ENCODE peak calls at places on chromosomes 7 and 10, in ten cellular contexts. A is fibroblast of the aortic adventitia; Z is fibroblast of pulmonary artery; I is activated T-helper 1 cell treated with Interleukin-2 at 50 U/mL for 16 hours; H is activated T-cell treated with anti-CD3 and anti-CD28 coated beads, Interleukin-2, amount 50 U/mL, for 72 hours; G is AG09309; T is foreskin fibroblast; M is activated CD4-positive, alpha-beta T cell treated with anti-CD3 and anti-CD28 coated beads, Interleukin-2, amount 10 ng/mL, durations not matched to agents 7 days and 5 days; R is heart right ventricle; K is HCEC 1CT. L is an unnamed sample.
A peak's percentile ranks its signal among the peaks of the same experiment; 100 is the strongest.

GRCh38 chr10:22185586-22185985 is 32.2 kb downstream of the EBLN1 start:
- DNase-seq in A (no peak), Z (no peak), I (no peak), H (no peak), G (no peak), T (no peak), M (no peak), R (no peak), K (no peak), L (no peak)

GRCh38 chr10:83869898-83870297 is 269.4 kb upstream of the GHITM start:
- DNase-seq in A (no peak), Z (no peak), I (no peak), H (no peak), G (no peak), T (no peak), M (no peak), R (no peak), K (no peak), L (no peak)

GRCh38 chr10:70858759-70859158 is 29.6 kb downstream of the PCBD1 start:
- DNase-seq in A (no peak), Z (no peak), I (no peak), H (no peak), G (no peak), T (no peak), M (no peak), R (no peak), K (no peak), L (no peak)

GRCh38 chr7:44887293-44887692 is 2.0 kb upstream of the PURB start:
- DNase-seq in A (no peak), Z (no peak), I (no peak), H (no peak), G (no peak), T (no peak), M (no peak), R (no peak), K (no peak), L (no peak)

GRCh38 chr10:46175831-46176230 is 111.0 kb upstream of the ANTXRL start:
- DNase-seq in A (no peak), Z (no peak), I (no peak), H (no peak), G (no peak), T (no peak), M (no peak), R (no peak), K (no peak), L (no peak)

GRCh38 chr10:95183451-95184230 is 10.4 kb upstream of the ACSM6 start:
- DNase-seq in A (peak; percentile 68), Z (peak; percentile 67), I (peak; percentile 35), H (peak; percentile 86), G (peak; percentile 18), T (peak; percentile 93), M (peak; percentile 71), R (peak; percentile 85), K (peak; percentile 76), L (no peak)

GRCh38 chr10:78656397-78656796 is 412.4 kb upstream of the ZMIZ1 start:
- DNase-seq in A (no peak), Z (no peak), I (no peak), H (no peak), G (no peak), T (no peak), M (no peak), R (no peak), K (no peak), L (no peak)

GRCh38 chr10:21724695-21725371 is 190.8 kb downstream of the MLLT10 start:
- DNase-seq in A (peak; percentile 100), Z (peak; percentile 100), I (peak; percentile 24), H (peak; percentile 47), G (peak; percentile 99), T (peak; percentile 100), M (peak; percentile 71), R (peak; percentile 97), K (peak; percentile 99), L (peak; percentile 99)

GRCh38 chr10:110179220-110179619 is 28.2 kb upstream of the MXI1 start:
- DNase-seq in A (no peak), Z (no peak), I (no peak), H (no peak), G (no peak), T (no peak), M (no peak), R (no peak), K (no peak), L (no peak)

GRCh38 chr7:135712182-135712782 is 15.7 kb downstream of the SLC13A4 start:
- DNase-seq in A (no peak), Z (peak; percentile 28), I (no peak), H (no peak), G (no peak), T (peak; percentile 19), M (no peak), R (no peak), K (no peak), L (no peak)

GRCh38 chr7:23072043-23072442 is 33.5 kb upstream of the KLHL7 start:
- DNase-seq in A (peak; percentile 35), Z (peak; percentile 44), I (no peak), H (no peak), G (no peak), T (peak; percentile 45), M (no peak), R (no peak), K (peak; percentile 48), L (no peak)

GRCh38 chr10:103281753-103282152 is 4.8 kb downstream of the INA start:
- DNase-seq in A (no peak), Z (no peak), I (no peak), H (no peak), G (no peak), T (peak; percentile 64), M (no peak), R (no peak), K (peak; percentile 17), L (no peak)

GRCh38 chr7:80095545-80095944 is 39.1 kb upstream of the GNAI1 start:
- DNase-seq in A (peak; percentile 56), Z (peak; percentile 52), I (no peak), H (no peak), G (no peak), T (peak; percentile 35), M (no peak), R (no peak), K (peak; percentile 53), L (no peak)

GRCh38 chr7:35450456-35450855 is 196.6 kb upstream of the TBX20 start:
- DNase-seq in A (no peak), Z (no peak), I (no peak), H (no peak), G (no peak), T (no peak), M (no peak), R (no peak), K (no peak), L (no peak)

GRCh38 chr10:29804025-29804852 is 169.5 kb upstream of the SVIL start:
- DNase-seq in A (peak; percentile 78), Z (peak; percentile 85), I (no peak), H (peak; percentile 48), G (peak; percentile 25), T (peak; percentile 97), M (no peak), R (peak; percentile 29), K (peak; percentile 89), L (peak; percentile 77)

GRCh38 chr7:137579913-137580640 is 236.5 kb upstream of the PTN start:
- DNase-seq in A (peak; percentile 70), Z (peak; percentile 92), I (no peak), H (no peak), G (no peak), T (peak; percentile 82), M (no peak), R (no peak), K (peak; percentile 95), L (peak; percentile 50)

GRCh38 chr7:149184274-149184673 is 11.1 kb upstream of the ZNF282 start:
- DNase-seq in A (no peak), Z (no peak), I (no peak), H (no peak), G (no peak), T (no peak), M (no peak), R (no peak), K (no peak), L (no peak)

GRCh38 chr7:108030536-108030935 is 27.6 kb upstream of the LAMB1 start:
- DNase-seq in A (no peak), Z (no peak), I (no peak), H (no peak), G (no peak), T (peak; percentile 62), M (no peak), R (no peak), K (peak; percentile 74), L (no peak)

GRCh38 chr7:102890292-102890970 is 22.4 kb upstream of the LRRC17 start:
- DNase-seq in A (peak; percentile 90), Z (peak; percentile 66), I (no peak), H (no peak), G (no peak), T (peak; percentile 77), M (no peak), R (peak; percentile 17), K (peak; percentile 79), L (peak; percentile 13)

GRCh38 chr7:76356823-76357222 is 2.0 kb downstream of the YWHAG start:
- DNase-seq in A (peak; percentile 39), Z (peak; percentile 48), I (no peak), H (no peak), G (no peak), T (peak; percentile 64), M (no peak), R (no peak), K (peak; percentile 33), L (no peak)

GRCh38 chr7:95772298-95772770 is at the start of gene DYNC1I1:
- DNase-seq in A (peak; percentile 19), Z (peak; percentile 54), I (no peak), H (peak; percentile 38), G (no peak), T (peak; percentile 59), M (peak; percentile 28), R (peak; percentile 77), K (peak; percentile 25), L (no peak)

GRCh38 chr10:88032566-88032965 is 169.1 kb downstream of the PTEN start:
- DNase-seq in A (peak; percentile 79), Z (peak; percentile 78), I (no peak), H (no peak), G (no peak), T (peak; percentile 86), M (no peak), R (no peak), K (peak; percentile 78), L (peak; percentile 36)

GRCh38 chr7:13880789-13881188 is 108.7 kb downstream of the ETV1 start:
- DNase-seq in A (peak; percentile 85), Z (peak; percentile 44), I (no peak), H (no peak), G (peak; percentile 39), T (peak; percentile 86), M (no peak), R (no peak), K (peak; percentile 78), L (no peak)

GRCh38 chr10:4638116-4638515 is 187.9 kb upstream of the AKR1E2 start:
- DNase-seq in A (no peak), Z (no peak), I (no peak), H (no peak), G (no peak), T (peak; percentile 9), M (no peak), R (peak; percentile 62), K (no peak), L (no peak)

GRCh38 chr7:45697576-45698136 is 123.5 kb downstream of the ADCY1 start:
- DNase-seq in A (no peak), Z (peak; percentile 10), I (no peak), H (no peak), G (no peak), T (peak; percentile 55), M (peak; percentile 4), R (no peak), K (peak; percentile 47), L (no peak)

GRCh38 chr10:13528875-13529713 is at the start of gene BEND7:
- DNase-seq in A (no peak), Z (peak; percentile 6), I (no peak), H (peak; percentile 45), G (no peak), T (peak; percentile 53), M (no peak), R (peak; percentile 27), K (no peak), L (no peak)

GRCh38 chr7:116232920-116233319 is 22.6 kb downstream of the TES start:
- DNase-seq in A (no peak), Z (no peak), I (no peak), H (no peak), G (no peak), T (peak; percentile 68), M (no peak), R (no peak), K (no peak), L (no peak)

GRCh38 chr7:79897166-79897565 is 237.5 kb upstream of the GNAI1 start:
- DNase-seq in A (peak; percentile 4), Z (peak; percentile 25), I (no peak), H (no peak), G (no peak), T (peak; percentile 7), M (no peak), R (no peak), K (peak; percentile 9), L (no peak)

L was measured in amniotic stem cell.